ENCODE peak calls at places on chromosomes 2 and 18, in seven cellular contexts. S, I, F, Z, T, Y and A are unnamed samples. For H3K27me3 and H3K4me1, the result is how much of the 10 kb centered on the place peaks cover.

GRCh38 chr2:160351978-160352377 is 141.6 kb downstream of the RBMS1 start:
- DNase-seq in T (peak), I (no peak), Y (no peak), F (no peak), S (no peak), Z (no peak), A (no peak)

GRCh38 chr2:36507408-36507812 is 90.6 kb downstream of the FEZ2 start:
- DNase-seq in I (no peak), Y (peak), T (no peak), Z (peak), F (no peak), S (peak), A (no peak)

GRCh38 chr2:203959265-203960034 is 22.9 kb downstream of the ICOS start:
- DNase-seq in Y (no peak), T (no peak), I (no peak), S (no peak), F (no peak), Z (no peak), A (no peak)

GRCh38 chr2:109437325-109438090 is 176.3 kb downstream of the SEPTIN10 start:
- DNase-seq in S (no peak), Z (no peak), T (no peak), Y (no peak), I (no peak), F (no peak), A (no peak)

GRCh38 chr2:86221066-86221684 is 21.9 kb downstream of the MRPL35 start:
- DNase-seq in I (no peak), Z (peak), S (no peak), Y (peak), F (no peak), T (no peak), A (no peak)

GRCh38 chr2:63590621-63591408 is 2.1 kb downstream of the MDH1 start:
- DNase-seq in S (peak), Y (peak), T (no peak), Z (peak), I (no peak), F (no peak), A (no peak)

GRCh38 chr2:167832840-167833239 is 414.6 kb downstream of the STK39 start:
- DNase-seq in Y (no peak), T (no peak), S (no peak), Z (no peak), I (no peak), F (no peak), A (no peak)

GRCh38 chr2:37631698-37632097 is 39.7 kb downstream of the CDC42EP3 start:
- DNase-seq in Y (no peak), F (no peak), S (no peak), I (no peak), T (no peak), Z (no peak), A (no peak)

GRCh38 chr2:166032361-166032760 is 78.8 kb upstream of the TTC21B start:
- DNase-seq in F (no peak), Y (no peak), T (no peak), I (no peak), S (no peak), Z (no peak), A (no peak)

GRCh38 chr2:185984670-185985069 is 246.1 kb downstream of the FSIP2 start:
- DNase-seq in F (no peak), I (no peak), S (no peak), T (no peak), Y (no peak), Z (no peak), A (no peak)

GRCh38 chr2:1140389-1141003 is 189.8 kb downstream of the SNTG2 start:
- DNase-seq in Z (no peak), Y (peak), F (no peak), S (no peak), I (no peak), T (no peak), A (no peak)

GRCh38 chr2:120520929-120521912 is 175.3 kb downstream of the INHBB start:
- DNase-seq in S (peak), T (no peak), I (peak), Y (peak), F (no peak), Z (no peak), A (no peak)

GRCh38 chr2:193476171-193476800 is 1281.6 kb upstream of the TMEFF2 start:
- DNase-seq in Y (no peak), Z (no peak), F (no peak), I (no peak), S (no peak), T (no peak), A (no peak)

GRCh38 chr2:31304831-31305230 is 70.9 kb downstream of the EHD3 start:
- DNase-seq in Z (no peak), T (no peak), S (no peak), Y (no peak), I (no peak), F (no peak), A (no peak)

GRCh38 chr2:112821142-112821541 is 15.4 kb downstream of the IL1B start:
- DNase-seq in I (no peak), Z (no peak), F (no peak), Y (no peak), S (no peak), T (no peak), A (no peak)

GRCh38 chr2:118535818-118536212 is 311.6 kb downstream of the EN1 start:
- DNase-seq in F (no peak), Z (no peak), S (no peak), I (no peak), Y (no peak), T (no peak), A (no peak)

GRCh38 chr2:26901326-26902183 is 53.6 kb downstream of the DPYSL5 start:
- DNase-seq in F (no peak), Z (no peak), T (no peak), S (no peak), I (no peak), Y (no peak), A (no peak)

GRCh38 chr2:222399038-222399783 is 25.1 kb upstream of the SGPP2 start:
- DNase-seq in S (no peak), F (no peak), Z (peak), Y (no peak), T (no peak), I (no peak), A (no peak)

GRCh38 chr2:69298862-69299261 is 88.2 kb downstream of the GFPT1 start:
- DNase-seq in T (no peak), I (no peak), F (no peak), Y (no peak), S (no peak), Z (no peak), A (no peak)

GRCh38 chr2:181312515-181312927 is 144.7 kb upstream of the ITGA4 start:
- DNase-seq in Z (no peak), S (no peak), Y (no peak), I (peak), F (no peak), T (no peak), A (no peak)

GRCh38 chr2:55961318-55961911 is 37.8 kb upstream of the EFEMP1 start:
- DNase-seq in T (no peak), Z (peak), I (no peak), Y (no peak), S (no peak), F (no peak), A (no peak)

GRCh38 chr2:109213646-109214417 is 84.8 kb downstream of the SH3RF3 start:
- DNase-seq in F (no peak), Z (no peak), I (no peak), Y (peak), T (peak), S (no peak), A (no peak)

GRCh38 chr2:223725494-223725893 is 111.9 kb downstream of the AP1S3 start:
- DNase-seq in I (peak), T (peak), Y (peak), S (peak), F (no peak), Z (peak), A (no peak)

GRCh38 chr2:223526106-223526505 is 76.1 kb downstream of the SCG2 start:
- DNase-seq in Z (no peak), S (no peak), T (no peak), F (no peak), I (no peak), Y (no peak), A (no peak)

GRCh38 chr2:191977754-191978153 is 130.9 kb upstream of the CAVIN2 start:
- DNase-seq in F (no peak), Y (no peak), S (no peak), Z (no peak), I (no peak), T (no peak), A (no peak)

GRCh38 chr2:132916219-132916618 is 246.2 kb upstream of the LYPD1 start:
- DNase-seq in Y (no peak), T (no peak), Z (no peak), F (no peak), I (no peak), S (no peak), A (no peak)

GRCh38 chr2:190179754-190180312 is 117.3 kb upstream of the MSTN start:
- DNase-seq in T (no peak), I (no peak), S (no peak), F (no peak), Z (no peak), Y (no peak), A (no peak)

GRCh38 chr2:31354837-31355236 is 59.7 kb downstream of the XDH start:
- DNase-seq in Y (no peak), F (no peak), Z (no peak), I (no peak), S (no peak), T (no peak), A (no peak)

GRCh38 chr18:74493689-74494088 is 2.5 kb upstream of the CNDP2 start:
- DNase-seq in Z (peak), T (no peak), F (no peak), I (no peak), S (no peak), Y (no peak), A (peak)

GRCh38 chr2:168439536-168439935 is 16.5 kb upstream of the CERS6 start:
- DNase-seq in F (no peak), S (no peak), Y (no peak), Z (no peak), T (no peak), I (no peak), A (no peak)

GRCh38 chr2:185463481-185463880 is 275.1 kb upstream of the FSIP2 start:
- DNase-seq in Z (no peak), S (no peak), F (no peak), Y (no peak), I (no peak), T (no peak), A (no peak)

GRCh38 chr2:218638372-218638771 is 21.1 kb downstream of the ZNF142 start:
- DNase-seq in T (no peak), Z (no peak), I (no peak), S (no peak), F (no peak), Y (no peak), A (no peak)

GRCh38 chr18:36527740-36528455 is 230.4 kb downstream of the FHOD3 start:
- DNase-seq in Y (no peak), I (no peak), Z (no peak), T (no peak), S (no peak), F (no peak), A (no peak)

GRCh38 chr18:44592639-44593038 is 88.0 kb upstream of the SETBP1 start:
- DNase-seq in I (no peak), Z (peak), Y (no peak), F (no peak), T (no peak), S (no peak), A (no peak)

GRCh38 chr2:204127238-204127637 is 190.7 kb downstream of the ICOS start:
- DNase-seq in Y (no peak), Z (no peak), S (no peak), T (no peak), F (no peak), I (no peak), A (no peak)

GRCh38 chr2:144668493-144669110 is 148.7 kb upstream of the ZEB2 start:
- DNase-seq in Y (no peak), Z (no peak), T (no peak), S (no peak), I (no peak), F (no peak), A (no peak)

GRCh38 chr2:111133603-111134002 is 12.9 kb downstream of the BCL2L11 start:
- DNase-seq in T (no peak), S (no peak), I (no peak), Z (no peak), F (no peak), Y (no peak), A (no peak)

DNA sequence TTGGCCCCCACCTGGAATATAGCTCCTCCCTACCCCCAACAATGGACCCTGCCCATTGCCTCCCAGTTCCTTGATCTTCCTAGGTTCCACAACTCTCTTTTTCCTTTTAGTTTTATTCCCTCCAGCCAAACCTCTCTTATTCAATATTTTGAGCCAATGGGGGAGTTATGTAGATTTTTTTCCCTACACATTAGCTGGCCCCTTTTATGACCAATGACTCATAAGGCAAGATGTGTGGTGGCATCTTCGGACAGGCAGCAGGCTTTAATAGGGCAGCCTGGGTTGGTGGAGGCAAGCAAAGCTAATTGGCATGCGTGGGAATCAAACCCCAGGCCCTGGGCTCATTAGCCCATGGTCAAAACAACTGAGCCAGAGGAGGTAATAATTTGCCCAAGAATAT is 9.2 kb downstream of the GRP start:
- DNase-seq in Y (no peak), F (no peak), I (no peak), Z (no peak), T (no peak), S (no peak), A (no peak)
- H3K27me3 ChIP-seq in Y (under half), F (under half), I (under half), Z (under half), T (half or more), S (under half), A (under half)

GRCh38 chr18:25675123-25675850 is 323.3 kb upstream of the ZNF521 start:
- DNase-seq in F (no peak), S (no peak), Z (no peak), I (no peak), T (no peak), Y (no peak), A (no peak)

GRCh38 chr18:25678226-25678625 is 326.3 kb upstream of the ZNF521 start:
- DNase-seq in F (no peak), Z (no peak), Y (no peak), I (no peak), S (no peak), T (no peak), A (no peak)

GRCh38 chr18:25669741-25670140 is 317.8 kb upstream of the ZNF521 start:
- DNase-seq in S (no peak), I (no peak), Y (peak), T (no peak), F (no peak), Z (no peak), A (no peak)

GRCh38 chr18:25674183-25674582 is 322.2 kb upstream of the ZNF521 start:
- DNase-seq in F (no peak), T (no peak), I (no peak), Y (no peak), Z (no peak), S (no peak), A (no peak)

DNA sequence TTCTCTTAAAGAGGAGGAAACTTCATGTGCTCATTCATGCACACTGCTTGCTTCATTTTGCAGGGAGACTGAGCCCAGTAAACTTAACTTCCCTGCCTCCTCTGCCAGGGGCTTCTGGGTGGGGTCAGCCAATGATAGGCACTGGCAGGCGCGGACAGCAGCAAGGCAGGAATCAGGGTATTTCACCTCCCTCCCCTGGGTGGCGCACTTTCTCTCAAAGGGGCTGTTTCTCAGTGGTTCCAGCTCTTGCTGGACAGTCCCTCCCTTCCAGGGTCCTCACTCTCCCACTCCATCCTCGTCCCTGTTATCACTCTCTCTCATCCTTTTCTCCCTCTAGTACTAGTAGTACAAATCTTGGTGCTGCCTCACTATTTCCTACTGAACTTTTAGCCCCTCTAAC is 320.5 kb upstream of the ZNF521 start:
- DNase-seq in I (no peak), Y (no peak), Z (no peak), S (no peak), F (no peak), T (no peak), A (no peak)
- TF ChIP-seq CTCF in I (no peak), Y (no peak), Z (no peak), S (no peak), F (no peak), T (peak), A (no peak)

DNA sequence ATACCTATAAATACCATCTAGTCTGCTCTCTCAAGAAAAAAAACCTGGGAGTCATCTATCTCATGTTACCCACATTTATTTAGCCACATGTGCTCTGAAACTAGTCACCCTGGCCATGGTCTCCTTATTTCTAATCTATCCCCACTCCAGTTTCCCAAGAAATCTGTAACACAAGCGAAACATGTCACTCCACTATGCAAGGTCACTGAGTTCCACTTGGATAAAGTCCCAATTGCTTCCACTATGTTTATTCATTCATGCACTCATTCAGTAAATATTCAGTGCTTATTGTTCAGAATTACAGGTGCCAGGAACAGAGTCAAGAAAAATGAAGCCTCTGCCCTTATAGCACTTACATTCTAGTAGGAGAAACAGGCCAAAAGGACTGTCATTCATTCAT is 369.4 kb upstream of the CYRIA start:
- DNase-seq in T (no peak), F (no peak), S (no peak), I (no peak), Y (no peak), Z (no peak), A (no peak)
- H3K4me1 ChIP-seq in T (under half), F (under half), S (under half), I (under half), Y (under half), Z (under half), A (under half)

GRCh38 chr2:174704647-174705046 is 59.6 kb downstream of the CHRNA1 start:
- DNase-seq in F (no peak), S (no peak), Z (no peak), T (no peak), I (no peak), Y (no peak), A (no peak)

GRCh38 chr2:174704061-174704460 is 60.2 kb downstream of the CHRNA1 start:
- DNase-seq in T (no peak), I (no peak), F (no peak), S (no peak), Z (no peak), Y (no peak), A (no peak)

GRCh38 chr2:174711206-174711605 is 53.1 kb downstream of the CHRNA1 start:
- DNase-seq in T (no peak), F (no peak), S (no peak), Z (no peak), I (no peak), Y (no peak), A (no peak)

GRCh38 chr2:174705321-174705720 is 59.0 kb downstream of the CHRNA1 start:
- DNase-seq in Z (no peak), S (no peak), T (no peak), F (no peak), I (no peak), Y (no peak), A (no peak)

DNA sequence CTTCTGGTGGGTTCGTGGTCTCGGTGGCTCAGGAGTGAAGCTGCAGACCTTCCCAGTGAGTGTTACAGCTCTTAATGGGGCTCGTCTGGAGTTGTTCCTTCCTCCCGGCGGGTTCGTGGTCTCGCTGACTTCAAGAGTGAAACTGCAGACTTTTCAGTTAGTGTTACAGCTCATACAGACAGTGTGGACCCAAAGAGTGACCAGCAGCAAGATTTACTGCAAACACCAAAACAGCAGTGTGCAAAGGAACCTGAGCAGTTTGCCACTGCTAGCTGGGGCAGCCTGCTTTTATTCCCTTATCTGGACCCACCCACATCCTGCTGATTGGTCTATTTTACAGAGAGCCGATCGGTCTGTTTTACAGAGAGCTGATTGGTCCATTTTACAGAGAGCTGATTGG is 55.6 kb downstream of the CHRNA1 start:
- DNase-seq in I (no peak), Z (no peak), Y (no peak), T (no peak), F (no peak), S (no peak), A (no peak)
- H3K27me3 ChIP-seq in I (under half), Z (under half), Y (under half), T (under half), F (under half), S (under half), A (under half)

DNA sequence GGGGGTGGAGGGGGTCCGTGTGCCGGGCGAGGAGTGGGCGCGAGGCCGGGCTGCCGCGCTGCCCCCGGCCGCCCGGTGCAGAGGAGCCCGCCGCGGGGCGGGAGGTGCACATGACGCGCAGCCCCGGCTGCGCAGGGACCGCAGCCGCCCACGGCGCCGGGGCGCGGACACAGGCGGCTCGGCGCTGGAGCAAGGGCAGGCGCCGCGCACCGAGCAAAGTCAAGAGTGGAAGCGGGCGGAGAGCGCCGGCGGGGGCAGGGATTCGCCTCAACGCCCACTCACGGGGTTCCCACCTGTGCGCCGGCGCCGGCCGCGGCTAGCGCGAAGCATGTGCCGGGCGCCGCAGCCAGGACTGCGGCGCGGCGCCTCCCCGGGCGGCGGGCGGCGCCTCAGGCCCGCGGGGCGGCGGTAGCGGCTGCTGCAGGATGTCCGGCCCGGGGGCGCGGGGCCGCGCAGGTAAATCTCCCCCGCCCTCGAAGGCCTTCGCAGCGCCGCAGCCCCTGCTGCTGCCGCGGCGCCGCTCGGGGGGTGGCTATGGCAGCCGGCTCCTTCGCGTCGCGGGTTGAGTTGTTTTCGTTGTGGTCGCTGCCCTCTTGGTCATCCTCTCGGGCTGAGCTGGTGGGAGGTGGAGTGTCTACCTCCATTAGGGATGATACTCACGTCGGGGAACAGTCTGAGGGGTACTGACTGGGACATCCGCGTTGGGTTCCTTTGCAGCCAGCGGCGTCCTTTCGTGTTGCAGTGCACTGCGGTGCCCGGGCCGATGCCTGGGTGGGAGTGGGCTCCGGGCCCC is 216.3 kb upstream of the DTNA start:
- DNase-seq in S (no peak), F (peak), Z (peak), I (peak), Y (no peak), T (peak), A (no peak)
- TF ChIP-seq CTCF in S (no peak), F (no peak), Z (no peak), I (no peak), Y (no peak), T (no peak), A (no peak)

GRCh38 chr2:28615691-28616090 is 119.8 kb downstream of the PLB1 start:
- DNase-seq in Y (no peak), F (no peak), S (no peak), I (no peak), T (no peak), Z (no peak), A (no peak)
- H3K4me1 ChIP-seq in Y (under half), F (under half), S (under half), I (under half), T (under half), Z (under half), A (under half)

GRCh38 chr2:75865702-75866101 is 155.0 kb upstream of the GCFC2 start:
- DNase-seq in Y (no peak), Z (no peak), F (no peak), I (no peak), S (no peak), T (no peak), A (no peak)
- H3K27me3 ChIP-seq in Y (under half), Z (under half), F (under half), I (under half), S (under half), T (under half), A (under half)